ENCODE peak calls at places on chromosomes 2 and 18, in five cellular contexts. G, W, D, H and N are unnamed samples.

GRCh38 chr2:39631715-39632114 is 34.0 kb upstream of the TMEM178A start:
- DNase-seq in G (no peak), W (peak; percentile 24), D (no peak), H (no peak), N (no peak)

GRCh38 chr2:188811522-188811921 is 162.7 kb upstream of the COL3A1 start:
- DNase-seq in G (no peak), W (no peak), D (no peak), H (no peak), N (no peak)

GRCh38 chr2:8886876-8887275 is 49.5 kb upstream of the KIDINS220 start:
- DNase-seq in G (no peak), W (no peak), D (no peak), H (no peak), N (no peak)

GRCh38 chr2:239249781-239250180 is 151.0 kb downstream of the HDAC4 start:
- DNase-seq in G (no peak), W (peak; percentile 71), D (peak; percentile 88), H (peak; percentile 95), N (no peak)

GRCh38 chr2:214830794-214831346 is 21.4 kb upstream of the BARD1 start:
- DNase-seq in G (peak; percentile 67), W (no peak), D (no peak), H (no peak), N (no peak)

GRCh38 chr2:232890896-232891601 is 21.0 kb downstream of the SNORC start:
- DNase-seq in G (peak; percentile 80), W (no peak), D (no peak), H (no peak), N (peak; percentile 71)

GRCh38 chr18:56575819-56576663 is 62.4 kb downstream of the TXNL1 start:
- DNase-seq in G (peak; percentile 48), W (no peak), D (no peak), H (no peak), N (no peak)

GRCh38 chr2:37882036-37882435 is 43.1 kb upstream of the RMDN2 start:
- DNase-seq in G (no peak), W (no peak), D (no peak), H (no peak), N (no peak)

GRCh38 chr2:85711578-85712060 is 17.5 kb downstream of the GNLY start:
- DNase-seq in G (no peak), W (no peak), D (no peak), H (no peak), N (no peak)

GRCh38 chr2:56334622-56335021 is 150.8 kb downstream of the CCDC85A start:
- DNase-seq in G (no peak), W (no peak), D (no peak), H (no peak), N (no peak)

GRCh38 chr2:197591706-197592072 is 75.8 kb downstream of the MOB4 start:
- DNase-seq in G (no peak), W (no peak), D (no peak), H (no peak), N (no peak)

GRCh38 chr2:54226224-54226623 is 29.8 kb downstream of the TSPYL6 start:
- DNase-seq in G (peak; percentile 16), W (no peak), D (no peak), H (no peak), N (no peak)

GRCh38 chr2:128449226-128450061 is 130.8 kb upstream of the HS6ST1 start:
- DNase-seq in G (peak; percentile 26), W (no peak), D (peak; percentile 49), H (peak; percentile 56), N (peak; percentile 59)

GRCh38 chr2:207759890-207760289 is 9.8 kb downstream of the FZD5 start:
- DNase-seq in G (no peak), W (no peak), D (no peak), H (no peak), N (no peak)

GRCh38 chr2:164046040-164046439 is 310.2 kb upstream of the FIGN start:
- DNase-seq in G (peak; percentile 31), W (no peak), D (no peak), H (no peak), N (no peak)

GRCh38 chr2:26964446-26964845 is 6.0 kb upstream of the MAPRE3 start:
- DNase-seq in G (no peak), W (no peak), D (no peak), H (no peak), N (no peak)

GRCh38 chr2:37890893-37891495 is 34.1 kb upstream of the RMDN2 start:
- DNase-seq in G (peak; percentile 78), W (peak; percentile 70), D (peak; percentile 80), H (peak; percentile 83), N (peak; percentile 85)

GRCh38 chr2:86015006-86015405 is 90.7 kb downstream of the POLR1A start:
- DNase-seq in G (no peak), W (peak; percentile 3), D (no peak), H (peak; percentile 29), N (no peak)

GRCh38 chr2:240305369-240305962 is 130.0 kb upstream of the GPC1 start:
- DNase-seq in G (no peak), W (no peak), D (no peak), H (no peak), N (peak; percentile 48)

GRCh38 chr2:224195954-224196571 is 157.0 kb upstream of the SERPINE2 start:
- DNase-seq in G (no peak), W (peak; percentile 28), D (no peak), H (peak; percentile 67), N (no peak)

GRCh38 chr18:24372279-24372678 is 25.3 kb downstream of the OSBPL1A start:
- DNase-seq in G (no peak), W (no peak), D (no peak), H (no peak), N (no peak)

GRCh38 chr2:168798076-168798887 is 4.2 kb upstream of the NOSTRIN start:
- DNase-seq in G (peak; percentile 84), W (no peak), D (no peak), H (no peak), N (no peak)

GRCh38 chr2:113079123-113079522 is 11.4 kb downstream of the IL1F10 start:
- DNase-seq in G (peak; percentile 20), W (no peak), D (no peak), H (no peak), N (no peak)

GRCh38 chr2:208285853-208286252 is 19.8 kb downstream of the PIKFYVE start:
- DNase-seq in G (no peak), W (no peak), D (no peak), H (no peak), N (no peak)

GRCh38 chr2:7813541-7814310 is 868.1 kb upstream of the ID2 start:
- DNase-seq in G (no peak), W (no peak), D (no peak), H (no peak), N (no peak)

GRCh38 chr2:119768731-119769130 is 9.0 kb downstream of the PTPN4 start:
- DNase-seq in G (no peak), W (no peak), D (no peak), H (no peak), N (no peak)

GRCh38 chr2:119760876-119761275 is 1.2 kb downstream of the PTPN4 start:
- DNase-seq in G (no peak), W (no peak), D (no peak), H (no peak), N (no peak)

GRCh38 chr2:119765404-119766002 is 5.8 kb downstream of the PTPN4 start:
- DNase-seq in G (no peak), W (no peak), D (no peak), H (no peak), N (no peak)

GRCh38 chr2:119766944-119767343 is 7.2 kb downstream of the PTPN4 start:
- DNase-seq in G (peak; percentile 30), W (no peak), D (no peak), H (no peak), N (no peak)

DNA sequence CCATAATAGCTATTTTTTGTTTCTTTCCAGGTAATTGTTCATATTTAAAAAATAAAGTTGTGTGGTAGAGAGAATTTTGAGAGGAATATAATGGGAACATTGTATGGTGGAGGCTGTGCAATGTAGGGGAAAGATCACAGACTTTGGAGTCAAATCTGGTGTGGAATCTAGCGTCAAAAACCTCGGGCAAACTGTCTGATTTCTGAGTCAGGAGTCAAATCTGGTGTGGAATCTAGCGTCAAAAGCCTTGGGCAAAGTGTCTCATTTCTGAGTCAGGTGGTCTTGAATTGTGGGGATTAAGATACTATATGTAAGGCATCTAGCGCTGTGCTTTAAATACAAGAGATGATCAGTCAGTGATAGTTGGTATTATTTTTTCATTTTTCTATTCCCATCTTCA is 5.1 kb downstream of the PTPN4 start:
- DNase-seq in G (no peak), W (no peak), D (no peak), H (no peak), N (no peak)
- H3K4me1 ChIP-seq in G (peaks cover 8% of the 10 kb centered on the region), W (peaks cover 4% of the 10 kb centered on the region), D (peaks cover 9% of the 10 kb centered on the region), H (peaks cover 29% of the 10 kb centered on the region), N (peaks cover 9% of the 10 kb centered on the region)

GRCh38 chr2:47271054-47272000 is 116.2 kb upstream of the STPG4 start:
- DNase-seq in G (no peak), W (no peak), D (no peak), H (no peak), N (no peak)
- H3K27ac ChIP-seq in G (no peak overlapping the region), W (peak overlapping the region; percentile 65), D (peak overlapping the region; percentile 80), H (peak overlapping the region; percentile 56), N (peak overlapping the region; percentile 51)

DNA sequence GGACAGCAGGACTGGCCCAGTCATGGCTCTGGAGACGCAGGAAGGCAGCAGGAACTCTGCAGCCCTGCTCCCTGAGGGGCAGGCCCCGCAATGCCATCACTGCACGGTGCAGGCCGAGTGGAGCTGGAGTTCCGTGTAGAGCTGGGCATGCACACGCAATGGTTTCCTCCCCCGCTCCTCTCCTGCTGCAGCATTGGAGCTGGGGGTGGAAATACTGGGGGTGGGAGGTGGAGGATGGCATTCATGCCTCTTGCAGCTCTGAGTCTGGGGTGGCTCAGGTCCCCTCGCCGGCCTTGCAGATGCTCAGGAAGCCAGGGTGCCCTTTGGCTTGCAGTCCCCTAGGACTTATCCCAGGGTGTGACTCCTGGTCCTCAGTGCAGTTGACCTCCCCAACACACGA is 78.3 kb upstream of the ASB18 start:
- DNase-seq in G (no peak), W (no peak), D (no peak), H (no peak), N (no peak)
- H3K4me1 ChIP-seq in G (no peaks in the 10 kb centered on the region), W (no peaks in the 10 kb centered on the region), D (peaks cover 9% of the 10 kb centered on the region), H (no peaks in the 10 kb centered on the region), N (peaks cover 6% of the 10 kb centered on the region)

GRCh38 chr2:134737671-134738070 is 18.9 kb upstream of the TMEM163 start:
- DNase-seq in G (no peak), W (no peak), D (no peak), H (no peak), N (no peak)
- H3K27ac ChIP-seq in G (no peak overlapping the region), W (no peak overlapping the region), D (no peak overlapping the region), H (no peak overlapping the region), N (no peak overlapping the region)

GRCh38 chr2:231127480-231127879 is 2.6 kb upstream of the HTR2B start:
- DNase-seq in G (no peak), W (no peak), D (no peak), H (no peak), N (no peak)
- H3K4me1 ChIP-seq in G (peaks cover 5% of the 10 kb centered on the region), W (peaks cover 3% of the 10 kb centered on the region), D (peaks cover 11% of the 10 kb centered on the region), H (peaks cover 41% of the 10 kb centered on the region), N (peaks cover 18% of the 10 kb centered on the region)

GRCh38 chr2:173032032-173032431 is 43.6 kb upstream of the MAP3K20 start:
- DNase-seq in G (no peak), W (no peak), D (no peak), H (no peak), N (no peak)
- H3K27ac ChIP-seq in G (no peak overlapping the region), W (no peak overlapping the region), D (no peak overlapping the region), H (no peak overlapping the region), N (no peak overlapping the region)

GRCh38 chr2:42102606-42103450 is 55.0 kb downstream of the PKDCC start:
- DNase-seq in G (peak; percentile 99), W (peak; percentile 64), D (peak; percentile 80), H (peak; percentile 81), N (peak; percentile 87)
- H3K4me1 ChIP-seq in G (peaks cover 8% of the 10 kb centered on the region), W (no peaks in the 10 kb centered on the region), D (peaks cover 11% of the 10 kb centered on the region), H (peaks cover 22% of the 10 kb centered on the region), N (peaks cover 57% of the 10 kb centered on the region)